ENCODE peak calls at places on chromosome 9, in eight cellular contexts. Q, N, S, M, J, C, V and P are unnamed samples.

GRCh38 chr9:137478613-137479314 is 19.6 kb upstream of the NSMF start:
- DNase-seq in N (peak), J (no peak), S (no peak), V (peak), M (no peak), Q (peak), C (no peak), P (no peak)

GRCh38 chr9:92767078-92768054 is 2.7 kb upstream of the BICD2 start:
- DNase-seq in M (no peak), N (no peak), Q (no peak), C (no peak), V (peak), S (no peak), J (no peak), P (no peak)

GRCh38 chr9:86821011-86821845 is 126.1 kb downstream of the GAS1 start:
- DNase-seq in M (no peak), S (no peak), C (no peak), J (no peak), N (peak), Q (no peak), V (no peak), P (no peak)

GRCh38 chr9:19934301-19934868 is 145.5 kb upstream of the SLC24A2 start:
- DNase-seq in N (peak), J (no peak), V (no peak), M (peak), S (no peak), C (peak), Q (peak), P (peak)

GRCh38 chr9:3498691-3499090 is 27.1 kb downstream of the RFX3 start:
- DNase-seq in J (no peak), M (no peak), N (peak), C (no peak), S (no peak), Q (no peak), V (no peak), P (no peak)

GRCh38 chr9:89878687-89879086 is 273.9 kb downstream of the GADD45G start:
- DNase-seq in J (peak), C (peak), V (peak), M (peak), N (no peak), Q (peak), S (no peak), P (peak)

GRCh38 chr9:134010774-134011173 is 14.5 kb upstream of the BRD3OS start:
- DNase-seq in J (peak), C (no peak), V (peak), N (no peak), M (no peak), S (no peak), Q (no peak), P (peak)

GRCh38 chr9:5773324-5773999 is 59.5 kb downstream of the ERMP1 start:
- DNase-seq in N (no peak), S (no peak), V (no peak), Q (no peak), M (no peak), J (no peak), C (no peak), P (no peak)

GRCh38 chr9:91939953-91940352 is 10.1 kb downstream of the ROR2 start:
- DNase-seq in M (no peak), S (no peak), Q (no peak), J (peak), N (no peak), C (no peak), V (no peak), P (no peak)

GRCh38 chr9:123044556-123044955 is 11.1 kb downstream of the GPR21 start:
- DNase-seq in N (peak), C (no peak), S (no peak), V (no peak), J (no peak), M (no peak), Q (no peak), P (no peak)

GRCh38 chr9:751137-752051 is 90.1 kb upstream of the DMRT1 start:
- DNase-seq in J (no peak), Q (no peak), N (peak), M (no peak), C (no peak), S (no peak), V (no peak), P (peak)

GRCh38 chr9:128792134-128792533 is 5.1 kb downstream of the TBC1D13 start:
- DNase-seq in V (no peak), J (no peak), C (no peak), S (no peak), M (no peak), Q (no peak), N (no peak), P (no peak)

GRCh38 chr9:109534151-109534550 is 36.0 kb upstream of the PTPN3 start:
- DNase-seq in M (no peak), S (no peak), Q (no peak), C (no peak), N (no peak), J (no peak), V (no peak), P (no peak)

GRCh38 chr9:105620996-105621395 is 41.3 kb upstream of the TAL2 start:
- DNase-seq in S (no peak), J (no peak), N (no peak), Q (no peak), M (no peak), V (no peak), C (no peak), P (no peak)

GRCh38 chr9:35277649-35278359 is 116.0 kb downstream of the UNC13B start:
- DNase-seq in V (no peak), J (no peak), M (no peak), N (peak), C (peak), Q (no peak), S (no peak), P (no peak)

GRCh38 chr9:136821333-136822031 is 13.7 kb downstream of the RABL6 start:
- DNase-seq in V (no peak), N (no peak), M (no peak), J (no peak), S (no peak), C (no peak), Q (no peak), P (no peak)

GRCh38 chr9:79671558-79671957 is 99.8 kb downstream of the TLE4 start:
- DNase-seq in M (no peak), Q (no peak), J (no peak), V (no peak), S (no peak), N (peak), C (no peak), P (no peak)

GRCh38 chr9:112945620-112946208 is 55.0 kb upstream of the SLC46A2 start:
- DNase-seq in C (no peak), N (no peak), V (no peak), J (peak), M (no peak), S (peak), Q (no peak), P (peak)

GRCh38 chr9:95936579-95937075 is 61.1 kb downstream of the ERCC6L2 start:
- DNase-seq in M (no peak), V (no peak), C (no peak), S (no peak), J (no peak), Q (no peak), N (no peak), P (no peak)

GRCh38 chr9:95937131-95937530 is 61.6 kb downstream of the ERCC6L2 start:
- DNase-seq in V (no peak), C (no peak), M (no peak), S (no peak), N (no peak), Q (no peak), J (no peak), P (no peak)

GRCh38 chr9:95939472-95939871 is 64.0 kb downstream of the ERCC6L2 start:
- DNase-seq in M (no peak), S (no peak), C (no peak), V (no peak), Q (no peak), N (no peak), J (no peak), P (no peak)

GRCh38 chr9:95940265-95940664 is 64.8 kb downstream of the ERCC6L2 start:
- DNase-seq in S (no peak), N (peak), Q (no peak), C (no peak), J (no peak), M (no peak), V (no peak), P (no peak)

GRCh38 chr9:95938724-95939123 is 63.2 kb downstream of the ERCC6L2 start:
- DNase-seq in J (no peak), M (no peak), N (no peak), Q (no peak), C (no peak), S (no peak), V (no peak), P (no peak)
- TF ChIP-seq CTCF in J (no peak), M (peak), N (no peak), Q (no peak), C (no peak), S (no peak), V (no peak), P (no peak)

DNA sequence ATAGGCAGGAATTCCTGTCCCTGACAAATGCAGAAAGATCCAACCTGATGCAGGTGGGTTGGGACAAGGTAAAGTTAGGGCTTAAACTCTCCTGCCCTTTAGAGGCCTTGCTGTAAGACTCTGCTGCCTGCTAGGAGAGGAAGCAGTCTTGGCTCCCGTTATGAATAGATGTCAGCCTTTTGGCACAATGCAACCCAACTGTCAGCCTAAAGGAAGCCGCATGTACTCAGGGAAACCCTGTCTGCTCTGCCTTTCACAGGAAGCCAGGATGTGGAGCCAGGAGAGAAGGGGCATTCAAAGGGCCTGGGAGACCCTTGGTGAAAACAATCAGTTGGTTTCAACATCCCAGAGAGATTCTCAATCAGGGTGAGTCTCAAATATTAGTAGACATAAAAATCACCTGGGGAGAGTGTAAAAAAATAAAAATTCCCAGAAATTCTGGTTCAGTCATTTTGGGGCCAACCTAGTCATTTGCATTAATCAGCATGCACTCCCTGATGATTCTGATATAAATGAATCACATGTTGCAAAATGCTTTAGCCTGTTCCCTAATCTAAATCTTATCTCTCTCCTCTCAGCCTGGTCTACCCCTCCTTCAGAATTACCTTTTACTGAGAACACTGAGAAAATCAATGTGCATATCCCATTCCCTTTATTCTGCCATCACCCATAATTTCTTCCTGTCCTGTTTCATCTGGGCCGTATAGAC is 136.2 kb upstream of the TRIM32 start:
- DNase-seq in N (peak), V (no peak), Q (peak), C (no peak), J (no peak), S (no peak), M (no peak), P (no peak)
- H3K4me3 ChIP-seq in N (no peak), V (no peak), Q (no peak), C (no peak), J (no peak), S (no peak), M (no peak), P (no peak)

GRCh38 chr9:10479172-10479571 is 133.6 kb downstream of the PTPRD start:
- DNase-seq in S (no peak), Q (no peak), V (no peak), N (no peak), J (peak), M (no peak), C (no peak), P (no peak)
- TF ChIP-seq CTCF in S (no peak), Q (no peak), V (no peak), N (no peak), J (no peak), M (no peak), C (no peak), P (no peak)

GRCh38 chr9:29213374-29214161 is 1640.3 kb upstream of the C9orf72 start:
- DNase-seq in S (peak), C (no peak), Q (peak), N (no peak), J (no peak), M (peak), V (no peak), P (peak)
- H3K4me3 ChIP-seq in S (peak), C (peak), Q (peak), N (no peak), J (no peak), M (no peak), V (peak), P (peak)

GRCh38 chr9:120928720-120929389 is 2.3 kb upstream of the TRAF1 start:
- DNase-seq in N (no peak), C (peak), M (peak), S (peak), Q (peak), J (no peak), V (peak), P (peak)
- TF ChIP-seq CTCF in N (no peak), C (peak), M (peak), S (no peak), Q (peak), J (no peak), V (peak), P (peak)

GRCh38 chr9:131606896-131607567 is 61.7 kb downstream of the PRRT1B start:
- DNase-seq in S (no peak), J (no peak), V (no peak), C (no peak), N (no peak), M (no peak), Q (no peak), P (no peak)

GRCh38 chr9:131607591-131607990 is 62.3 kb downstream of the PRRT1B start:
- DNase-seq in N (no peak), C (no peak), V (no peak), Q (no peak), J (no peak), S (no peak), M (no peak), P (no peak)

GRCh38 chr9:131608469-131609115 is 63.3 kb downstream of the PRRT1B start:
- DNase-seq in C (peak), N (peak), J (no peak), M (no peak), Q (peak), S (peak), V (no peak), P (peak)

GRCh38 chr9:131610231-131610761 is 65.0 kb downstream of the PRRT1B start:
- DNase-seq in S (no peak), M (peak), J (no peak), C (peak), N (peak), Q (peak), V (no peak), P (no peak)

DNA sequence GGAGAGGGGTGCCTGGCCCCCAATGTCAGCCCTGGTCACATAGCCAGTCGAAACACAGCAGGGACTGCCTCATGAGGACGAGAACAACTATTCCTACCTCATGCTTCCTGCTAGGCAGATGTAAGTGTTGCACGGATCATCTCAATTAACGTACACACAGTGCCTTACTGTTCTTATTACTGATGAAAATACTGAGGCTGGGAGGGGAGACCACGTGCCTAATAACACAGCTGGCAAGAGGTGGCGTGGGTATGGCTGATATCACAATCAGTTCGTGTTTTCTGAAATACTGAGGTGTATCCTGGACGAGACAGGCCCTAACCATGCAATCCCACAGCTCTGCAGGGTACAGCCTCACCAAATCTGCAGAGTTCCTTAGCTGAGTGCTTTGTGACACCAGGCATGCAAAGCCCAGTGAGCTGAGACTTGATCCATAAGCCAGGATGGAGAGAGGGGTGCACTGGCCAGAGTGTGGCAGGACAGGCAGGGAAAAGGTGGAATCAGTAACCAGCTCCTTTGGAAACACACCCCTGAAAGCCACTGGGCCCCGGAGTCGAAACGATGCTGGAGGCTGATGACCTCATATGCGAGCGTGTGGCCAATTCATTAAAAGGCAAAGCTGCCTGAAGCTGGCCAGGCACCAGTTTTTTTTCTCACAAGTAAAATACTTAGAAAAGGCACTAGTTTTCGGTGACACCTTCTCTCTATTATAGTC is 64.0 kb downstream of the PRRT1B start:
- DNase-seq in C (peak), J (no peak), S (peak), V (no peak), Q (peak), N (peak), M (no peak), P (peak)
- H3K4me3 ChIP-seq in C (peak), J (no peak), S (no peak), V (no peak), Q (peak), N (no peak), M (no peak), P (no peak)

GRCh38 chr9:13274901-13275641 is 4.4 kb downstream of the MPDZ start:
- DNase-seq in M (no peak), S (no peak), Q (no peak), C (no peak), N (peak), J (peak), V (no peak), P (no peak)

GRCh38 chr9:13278023-13278367 is 1.5 kb downstream of the MPDZ start:
- DNase-seq in S (peak), V (no peak), M (no peak), C (no peak), N (peak), J (no peak), Q (no peak), P (no peak)

GRCh38 chr9:13281356-13282016 is 2.0 kb upstream of the MPDZ start:
- DNase-seq in Q (no peak), S (no peak), C (no peak), V (no peak), M (no peak), J (no peak), N (no peak), P (no peak)

GRCh38 chr9:13279284-13280162 is at the start of gene MPDZ:
- DNase-seq in N (peak), Q (peak), S (peak), C (peak), V (no peak), J (peak), M (peak), P (peak)

DNA sequence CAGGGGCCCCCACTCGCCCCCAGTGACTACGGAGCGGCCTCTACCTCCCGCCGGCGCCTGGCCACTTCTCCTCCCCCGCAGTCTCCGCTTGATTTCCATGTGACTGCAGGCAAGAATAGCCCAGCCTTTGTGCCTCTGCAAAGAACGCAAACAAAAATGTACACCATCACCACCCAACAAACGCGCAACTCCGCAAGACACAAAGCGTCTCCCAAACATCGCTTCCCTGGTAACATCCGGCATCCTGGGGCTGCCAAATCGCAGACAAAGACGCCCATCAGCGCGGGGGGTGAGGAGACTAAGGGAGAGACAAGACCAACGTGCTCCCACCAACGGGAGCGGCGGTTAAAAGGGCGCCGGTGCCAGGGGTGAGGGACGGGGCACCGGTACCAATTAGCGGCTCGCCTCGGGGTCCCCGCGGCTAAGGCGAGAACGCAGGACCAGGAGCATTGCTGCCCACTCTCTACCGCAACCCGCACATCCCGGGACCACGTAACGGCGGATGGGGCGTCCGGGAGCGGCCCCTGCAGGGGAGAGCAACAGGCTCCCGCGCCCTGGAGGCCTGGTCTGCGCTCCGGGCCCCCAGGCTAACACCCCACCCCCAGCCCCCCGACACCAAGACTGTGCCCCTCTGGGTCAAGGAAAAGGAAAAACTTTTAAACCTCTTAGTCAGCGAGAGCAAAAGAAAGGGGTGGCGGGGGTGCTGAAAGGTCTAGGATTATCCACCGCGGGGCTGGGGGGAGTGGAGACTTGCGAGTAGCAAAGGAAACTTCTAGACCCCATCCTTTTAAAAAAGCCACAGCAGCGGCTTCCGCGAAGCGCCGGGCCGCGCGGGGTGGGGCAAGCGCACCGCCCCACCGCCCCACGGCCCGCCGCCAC is 885 bp downstream of the MPDZ start:
- DNase-seq in S (peak), N (peak), M (peak), C (peak), J (peak), Q (peak), V (peak), P (peak)
- TF ChIP-seq CTCF in S (no peak), N (peak), M (no peak), C (no peak), J (no peak), Q (no peak), V (no peak), P (no peak)